ENCODE peak calls at places on chromosomes 3 and 15, in six cellular contexts. Q is heart left ventricle, K is cardiac muscle cell, A is tibial nerve, N is pancreas, R is AG09309. F is an unnamed sample.

GRCh38 chr3:191329654-191330308 is 545 bp downstream of the UTS2B start:
- DNase-seq in R (no peak), A (no peak), N (peak), K (peak), Q (peak), F (peak)

GRCh38 chr15:50233192-50233736 is 32.3 kb downstream of the HDC start:
- DNase-seq in Q (no peak), N (no peak), A (no peak), K (no peak), R (no peak), F (no peak)

GRCh38 chr3:71285086-71285485 is 298.4 kb downstream of the FOXP1 start:
- DNase-seq in Q (no peak), A (no peak), R (no peak), N (no peak), K (no peak), F (no peak)

GRCh38 chr15:74240002-74240568 is 4.0 kb downstream of the CCDC33 start:
- DNase-seq in K (peak), N (peak), Q (peak), R (peak), A (peak), F (peak)

GRCh38 chr3:53843195-53844177 is 2.7 kb downstream of the CHDH start:
- DNase-seq in K (no peak), Q (no peak), A (no peak), R (no peak), N (no peak), F (no peak)

GRCh38 chr3:106176734-106177133 is 307.9 kb upstream of the CBLB start:
- DNase-seq in N (no peak), Q (no peak), R (no peak), A (no peak), K (peak), F (peak)

GRCh38 chr3:142211034-142211433 is 14.4 kb downstream of the GK5 start:
- DNase-seq in R (no peak), A (no peak), Q (no peak), K (peak), N (no peak), F (peak)

GRCh38 chr15:73723146-73723545 is 30.0 kb downstream of the INSYN1 start:
- DNase-seq in A (no peak), N (no peak), R (no peak), Q (no peak), K (no peak), F (no peak)

GRCh38 chr15:98840010-98840409 is 167.6 kb downstream of the PGPEP1L start:
- DNase-seq in N (no peak), Q (no peak), A (no peak), R (no peak), K (no peak), F (no peak)

GRCh38 chr15:93210995-93211394 is 122.0 kb upstream of the RGMA start:
- DNase-seq in R (no peak), Q (no peak), K (no peak), A (no peak), N (no peak), F (no peak)

GRCh38 chr3:133925960-133926735 is 30.5 kb upstream of the RAB6B start:
- DNase-seq in Q (no peak), N (peak), A (no peak), R (no peak), K (no peak), F (no peak)

GRCh38 chr15:66092053-66092976 is 161.2 kb downstream of the MEGF11 start:
- DNase-seq in N (no peak), Q (no peak), R (no peak), A (no peak), K (peak), F (no peak)

GRCh38 chr15:29936353-29937049 is 114.2 kb upstream of the TJP1 start:
- DNase-seq in A (no peak), Q (no peak), R (no peak), K (peak), N (no peak), F (peak)

GRCh38 chr15:29097168-29097567 is 172.5 kb downstream of the NSMCE3 start:
- DNase-seq in K (no peak), Q (no peak), A (no peak), N (no peak), R (no peak), F (no peak)

GRCh38 chr15:72222433-72222832 is 8.6 kb downstream of the PKM start:
- DNase-seq in N (no peak), Q (peak), A (no peak), R (no peak), K (no peak), F (no peak)

GRCh38 chr3:186129206-186129605 is 20.3 kb upstream of the ETV5 start:
- DNase-seq in N (no peak), R (no peak), A (no peak), Q (no peak), K (no peak), F (no peak)

GRCh38 chr3:97278506-97278905 is 464.1 kb downstream of the EPHA6 start:
- DNase-seq in Q (no peak), A (no peak), R (no peak), N (no peak), K (no peak), F (no peak)

GRCh38 chr3:72887378-72887722 is 496 bp upstream of the GXYLT2 start:
- DNase-seq in A (no peak), K (no peak), Q (no peak), N (no peak), R (no peak), F (no peak)

GRCh38 chr3:78258798-78259197 is 1218.9 kb downstream of the ROBO2 start:
- DNase-seq in R (peak), Q (no peak), A (no peak), N (no peak), K (peak), F (peak)

GRCh38 chr15:64009798-64010241 is 36.5 kb downstream of the DAPK2 start:
- DNase-seq in A (no peak), K (no peak), N (no peak), R (no peak), Q (no peak), F (no peak)

GRCh38 chr3:193347507-193348501 is 30.7 kb downstream of the ATP13A5 start:
- DNase-seq in Q (no peak), K (no peak), R (no peak), N (no peak), A (no peak), F (no peak)

GRCh38 chr3:134249442-134249841 is 1.2 kb downstream of the RYK start:
- DNase-seq in N (no peak), R (no peak), K (no peak), Q (no peak), A (no peak), F (no peak)

GRCh38 chr15:92669432-92669831 is 13.9 kb upstream of the FAM174B start:
- DNase-seq in A (no peak), N (no peak), K (peak), R (no peak), Q (no peak), F (no peak)

GRCh38 chr3:122797291-122797690 is 2.4 kb downstream of the SLC49A4 start:
- DNase-seq in Q (no peak), N (no peak), K (no peak), A (no peak), R (no peak), F (no peak)

GRCh38 chr3:35383719-35384555 is 255.4 kb upstream of the ARPP21 start:
- DNase-seq in Q (no peak), R (no peak), N (no peak), A (no peak), K (peak), F (no peak)

GRCh38 chr3:133703915-133704314 is 42.2 kb upstream of the TOPBP1 start:
- DNase-seq in A (no peak), K (no peak), N (no peak), Q (no peak), R (no peak), F (no peak)

GRCh38 chr15:44593042-44593736 is 56.2 kb downstream of the EIF3J start:
- DNase-seq in K (peak), Q (no peak), A (no peak), R (no peak), N (no peak), F (peak)

GRCh38 chr3:164060923-164061322 is 1017.4 kb downstream of the SI start:
- DNase-seq in N (no peak), R (no peak), Q (no peak), A (no peak), K (no peak), F (no peak)

GRCh38 chr15:28915935-28916334 is 30.2 kb downstream of the APBA2 start:
- DNase-seq in R (no peak), Q (no peak), N (peak), A (no peak), K (no peak), F (no peak)

GRCh38 chr15:72009207-72009606 is 108.7 kb downstream of the MYO9A start:
- DNase-seq in K (no peak), Q (no peak), N (no peak), R (no peak), A (no peak), F (no peak)

GRCh38 chr3:7520059-7520458 is 659.1 kb downstream of the GRM7 start:
- DNase-seq in R (no peak), N (no peak), Q (no peak), K (no peak), A (no peak), F (no peak)

GRCh38 chr3:157493627-157494550 is 9.3 kb downstream of the VEPH1 start:
- DNase-seq in R (peak), A (no peak), N (no peak), Q (no peak), K (peak), F (peak)

GRCh38 chr15:52331490-52332240 is 36.1 kb upstream of the MYO5C start:
- DNase-seq in A (no peak), Q (no peak), K (peak), R (no peak), N (no peak), F (peak)

GRCh38 chr3:41277790-41278465 is 78.6 kb downstream of the CTNNB1 start:
- DNase-seq in K (no peak), Q (no peak), R (no peak), N (no peak), A (no peak), F (no peak)
- H3K4me3 ChIP-seq in K (no peak), Q (no peak), R (no peak), N (no peak), A (no peak), F (no peak)

DNA sequence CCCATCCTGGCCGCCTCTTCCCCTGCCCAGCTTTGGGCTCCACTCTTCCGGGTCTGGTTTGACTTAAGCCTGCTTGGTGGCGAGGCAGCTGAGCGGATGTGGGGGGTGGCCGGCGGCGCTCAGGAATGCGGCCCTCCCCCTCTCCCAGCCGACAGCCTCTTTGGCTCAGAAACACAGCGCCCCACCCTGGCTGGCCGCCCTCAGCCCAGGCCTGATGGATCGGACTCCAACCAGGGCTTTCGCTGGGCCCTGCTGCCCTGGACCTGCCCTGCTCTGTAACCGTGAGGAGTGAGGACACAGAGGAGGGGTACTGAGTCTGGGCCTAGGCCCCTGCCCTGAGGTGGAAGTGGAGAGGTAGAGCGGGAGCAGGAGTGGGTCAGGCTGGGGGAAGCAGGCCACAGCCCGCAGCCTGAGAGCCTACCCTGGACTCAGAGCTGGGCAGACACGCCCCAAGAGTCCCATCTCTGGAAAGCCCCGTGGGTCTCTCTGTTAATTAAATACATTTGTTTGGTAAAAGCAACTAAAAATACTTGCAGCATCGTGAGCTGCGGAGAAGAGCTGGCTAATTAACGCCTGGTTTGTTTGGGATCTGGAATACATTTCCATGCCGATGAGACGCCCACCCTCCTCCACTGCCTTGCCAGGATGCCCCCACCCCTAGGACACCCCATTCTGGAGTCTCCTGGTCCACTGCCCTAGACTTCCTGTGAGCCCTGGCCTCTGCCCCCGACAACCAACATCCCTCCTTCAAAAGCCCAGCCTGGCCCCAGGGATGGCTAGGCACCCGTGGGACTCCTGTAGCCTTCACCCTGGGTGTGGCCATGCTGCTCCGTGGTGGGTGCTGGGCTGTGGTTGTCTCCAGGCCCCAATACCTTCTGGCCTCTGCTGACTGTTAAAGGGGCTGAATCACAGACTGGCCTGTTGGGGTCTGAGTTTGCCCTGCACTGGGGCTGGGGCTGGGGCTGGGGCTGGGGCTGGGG is 19.6 kb downstream of the PLXNA1 start:
- DNase-seq in R (peak), N (peak), Q (peak), A (peak), K (peak), F (peak)
- TF ChIP-seq CTCF in R (peak), N (peak), Q (peak), A (peak), K (peak), F (peak)

GRCh38 chr3:11592460-11593298 is 51.0 kb downstream of the VGLL4 start:
- DNase-seq in A (no peak), R (no peak), N (no peak), Q (no peak), K (no peak), F (peak)

GRCh38 chr3:11589706-11590105 is 54.0 kb downstream of the VGLL4 start:
- DNase-seq in N (no peak), A (no peak), K (no peak), Q (no peak), R (no peak), F (no peak)

GRCh38 chr3:11588755-11589154 is 55.0 kb downstream of the VGLL4 start:
- DNase-seq in Q (no peak), K (no peak), N (no peak), A (no peak), R (no peak), F (no peak)

GRCh38 chr3:11591401-11592266 is 52.1 kb downstream of the VGLL4 start:
- DNase-seq in Q (peak), R (no peak), N (no peak), K (peak), A (peak), F (peak)

GRCh38 chr3:11591006-11591360 is 52.7 kb downstream of the VGLL4 start:
- DNase-seq in A (no peak), Q (no peak), K (peak), N (no peak), R (no peak), F (peak)
- H3K4me3 ChIP-seq in A (peak), Q (no peak), K (no peak), N (no peak), R (no peak), F (no peak)

DNA sequence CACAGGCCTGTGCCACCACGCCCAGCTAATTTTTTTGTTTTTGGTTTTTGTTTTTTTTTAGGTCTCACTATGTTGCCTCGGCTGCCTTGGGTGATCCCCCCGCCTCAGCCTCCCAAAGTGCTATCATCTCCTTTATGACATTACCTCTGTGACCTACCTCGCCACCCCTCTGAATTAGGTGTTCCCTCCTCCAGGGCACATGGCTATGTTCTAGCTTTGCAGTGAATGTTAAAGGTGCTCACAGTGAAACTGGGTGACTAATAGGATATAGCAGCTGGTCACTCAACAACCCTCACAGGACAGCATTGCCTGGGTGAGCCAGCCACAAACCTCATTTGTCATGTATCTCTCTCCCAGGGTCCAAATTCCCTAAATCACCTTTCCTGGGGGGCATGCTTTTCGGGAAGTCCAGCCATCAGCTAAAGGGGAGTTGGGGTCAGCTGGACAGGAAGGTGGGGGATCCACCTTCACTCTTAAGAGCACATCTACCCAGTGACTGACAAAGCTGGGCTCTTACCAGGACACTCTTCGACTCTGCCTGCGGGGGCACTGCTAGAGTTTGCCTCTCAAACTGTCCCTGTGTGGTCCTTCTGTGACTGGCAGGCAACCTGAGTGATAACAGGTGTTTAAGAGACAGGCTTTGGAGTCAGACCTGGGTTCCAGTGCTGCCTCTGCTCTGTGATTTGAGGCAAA is 1.6 kb upstream of the TTLL3 start:
- DNase-seq in Q (no peak), R (no peak), K (peak), A (no peak), N (no peak), F (no peak)
- TF ChIP-seq CTCF in Q (no peak), R (peak), K (no peak), A (no peak), N (no peak), F (peak)

GRCh38 chr3:81741214-81741613 is 20.2 kb downstream of the GBE1 start:
- DNase-seq in Q (no peak), R (no peak), K (peak), N (no peak), A (no peak), F (peak)

GRCh38 chr3:81742581-81742980 is 18.9 kb downstream of the GBE1 start:
- DNase-seq in Q (no peak), N (no peak), K (no peak), R (no peak), A (no peak), F (no peak)

GRCh38 chr3:81743096-81744025 is 18.1 kb downstream of the GBE1 start:
- DNase-seq in A (peak), K (peak), N (no peak), Q (no peak), R (peak), F (peak)

GRCh38 chr3:81744366-81744765 is 17.1 kb downstream of the GBE1 start:
- DNase-seq in Q (no peak), K (peak), N (no peak), R (peak), A (peak), F (peak)

DNA sequence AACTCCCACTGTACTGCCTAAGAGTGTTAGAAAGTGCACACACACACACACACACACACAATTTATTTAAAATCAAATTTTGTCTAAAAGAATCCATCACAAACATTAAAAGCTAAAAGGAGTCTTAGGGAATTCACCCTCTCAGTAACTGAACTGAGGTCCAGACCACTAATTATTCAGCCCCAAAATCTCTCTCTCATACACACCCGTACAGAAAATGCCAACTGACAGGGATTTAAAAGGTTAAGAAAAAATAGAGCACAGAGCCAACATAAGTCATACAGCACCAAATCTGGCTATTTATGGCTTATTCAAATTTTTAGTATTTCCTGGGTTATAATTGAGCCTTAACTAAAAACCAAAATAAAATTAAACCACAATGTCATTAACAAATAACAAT is 20.7 kb downstream of the GBE1 start:
- DNase-seq in Q (no peak), R (no peak), A (no peak), N (no peak), K (no peak), F (no peak)
- H3K4me3 ChIP-seq in Q (no peak), R (no peak), A (no peak), N (no peak), K (no peak), F (no peak)

DNA sequence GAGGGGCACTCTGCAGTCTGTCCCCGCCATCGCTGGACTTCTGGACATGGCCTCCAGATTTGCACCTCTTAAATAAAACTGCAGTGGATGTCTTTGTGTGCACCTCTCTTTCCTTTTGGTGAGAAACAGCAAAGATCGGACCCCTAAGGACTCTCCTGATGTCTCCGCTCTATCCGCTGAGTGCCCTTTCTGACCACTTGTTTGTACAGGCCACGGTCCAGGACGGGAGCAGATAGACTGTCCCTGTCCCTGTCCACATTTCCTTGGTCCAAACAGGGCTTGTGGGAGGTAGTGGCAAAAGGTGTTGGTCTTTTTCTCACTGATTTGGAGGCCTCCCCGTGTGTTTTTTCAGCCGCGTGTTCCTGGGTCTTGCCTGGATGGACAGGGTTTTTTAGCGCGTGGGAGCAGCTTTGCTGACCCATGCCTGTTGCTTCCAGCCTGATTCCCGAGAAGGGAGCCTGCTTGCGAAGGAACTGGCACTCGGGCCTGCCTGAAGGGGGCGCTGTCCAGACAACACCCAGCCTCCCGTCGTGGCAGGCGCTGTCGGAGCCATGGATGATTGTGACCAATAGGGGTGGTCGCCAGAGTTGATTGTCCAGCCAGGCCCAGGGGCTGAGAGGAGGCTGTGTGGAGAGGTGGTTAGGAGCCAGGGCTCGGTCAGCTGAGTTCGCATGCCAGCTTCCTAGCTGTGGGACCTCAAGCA is 13.2 kb upstream of the STAB1 start:
- DNase-seq in Q (no peak), K (peak), R (no peak), N (no peak), A (no peak), F (peak)
- TF ChIP-seq CTCF in Q (peak), K (peak), R (peak), N (no peak), A (peak), F (peak)

F was measured in fibroblast of villous mesenchyme.